ENCODE peak calls at places on chromosomes 1 and 21, in five cellular contexts. One of them, this sample, is unnamed.

GRCh38 chr1:26530898-26531598 is 1.5 kb downstream of the RPS6KA1 start:
- DNase-seq in H1: peak; percentile 81
- DNase-seq in K562: peak; percentile 75
- DNase-seq in GM12878: no peak
- DNase-seq in HepG2: peak; percentile 87
- DNase-seq in this sample: peak; percentile 80

GRCh38 chr1:112298558-112298957 is 97.5 kb upstream of the CTTNBP2NL start:
- DNase-seq in H1: peak; percentile 88
- DNase-seq in K562: peak; percentile 74
- DNase-seq in GM12878: no peak
- DNase-seq in HepG2: peak; percentile 38
- DNase-seq in this sample: peak; percentile 79

GRCh38 chr1:192668434-192668983 is 32.6 kb downstream of the RGS13 start:
- DNase-seq in H1: no peak
- DNase-seq in K562: no peak
- DNase-seq in GM12878: no peak
- DNase-seq in HepG2: peak; percentile 80
- DNase-seq in this sample: no peak

GRCh38 chr1:77280962-77281361 is 857 bp upstream of the AK5 start:
- DNase-seq in H1: no peak
- DNase-seq in K562: no peak
- DNase-seq in GM12878: no peak
- DNase-seq in HepG2: no peak
- DNase-seq in this sample: no peak

GRCh38 chr1:27603320-27603961 is 503 bp downstream of the AHDC1 start:
- DNase-seq in H1: peak; percentile 65
- DNase-seq in K562: no peak
- DNase-seq in GM12878: no peak
- DNase-seq in HepG2: no peak
- DNase-seq in this sample: no peak

GRCh38 chr1:248196965-248197364 is at the start of gene OR2M3:
- DNase-seq in H1: no peak
- DNase-seq in K562: no peak
- DNase-seq in GM12878: no peak
- DNase-seq in HepG2: no peak
- DNase-seq in this sample: no peak

GRCh38 chr1:247647864-247648263 is 31.7 kb downstream of the OR13G1 start:
- DNase-seq in H1: no peak
- DNase-seq in K562: no peak
- DNase-seq in GM12878: no peak
- DNase-seq in HepG2: no peak
- DNase-seq in this sample: no peak

GRCh38 chr1:149888160-149888998 is 11.0 kb upstream of the BOLA1 start:
- DNase-seq in H1: peak; percentile 82
- DNase-seq in K562: peak; percentile 94
- DNase-seq in GM12878: peak; percentile 97
- DNase-seq in HepG2: peak; percentile 76
- DNase-seq in this sample: peak; percentile 84

GRCh38 chr1:13543927-13544556 is 30.2 kb upstream of the LRRC38 start:
- DNase-seq in H1: no peak
- DNase-seq in K562: peak; percentile 19
- DNase-seq in GM12878: no peak
- DNase-seq in HepG2: no peak
- DNase-seq in this sample: peak; percentile 13

GRCh38 chr1:170340259-170340658 is 191.7 kb upstream of the GORAB start:
- DNase-seq in H1: no peak
- DNase-seq in K562: no peak
- DNase-seq in GM12878: no peak
- DNase-seq in HepG2: no peak
- DNase-seq in this sample: no peak

DNA sequence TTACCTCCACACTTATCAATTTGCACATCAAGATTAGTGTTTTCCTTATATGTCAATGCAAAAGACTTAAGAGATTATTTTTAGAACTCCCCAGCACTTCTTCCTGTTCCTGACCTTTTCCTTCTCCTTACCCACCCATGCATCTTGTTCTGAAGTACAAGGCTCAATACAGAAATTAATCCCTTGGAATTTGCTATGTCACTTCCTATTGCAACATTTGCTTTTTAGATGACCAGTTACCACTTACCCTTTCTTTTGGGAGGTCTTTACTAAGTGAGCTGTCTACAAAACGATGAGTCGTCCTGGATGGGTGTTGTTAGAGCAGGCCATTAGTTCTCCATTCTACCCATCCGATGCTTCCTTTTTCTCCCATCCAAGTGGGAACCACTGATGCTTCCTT is 221.2 kb downstream of the FMN2 start:
- DNase-seq in H1: no peak
- DNase-seq in K562: no peak
- DNase-seq in GM12878: no peak
- DNase-seq in HepG2: no peak
- DNase-seq in this sample: no peak
- TF ChIP-seq ATF2 in H1: no peak
- TF ChIP-seq ATF2 in K562: no peak
- TF ChIP-seq ATF2 in GM12878: no peak
- TF ChIP-seq ATF2 in HepG2: no peak
- TF ChIP-seq ATF2 in this sample: no peak

DNA sequence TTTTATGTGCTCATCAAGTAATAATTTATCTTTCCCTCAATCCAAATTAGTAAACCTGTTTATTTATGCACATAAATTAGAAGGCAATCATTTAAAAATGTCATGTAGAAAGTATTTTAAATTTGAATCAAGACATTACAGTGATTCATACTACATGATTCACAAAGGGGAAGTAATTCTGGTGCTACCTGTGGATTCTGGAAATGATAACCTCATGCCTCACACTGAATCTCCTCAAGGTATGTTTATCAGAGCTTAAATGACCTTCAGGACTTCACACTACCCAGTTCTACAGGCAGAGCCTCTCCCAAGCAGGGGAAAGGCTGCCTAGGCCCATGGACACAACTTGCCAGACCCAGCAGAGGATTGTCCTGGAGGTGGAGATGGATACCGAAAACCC is 25.2 kb upstream of the TDRD10 start:
- DNase-seq in H1: no peak
- DNase-seq in K562: no peak
- DNase-seq in GM12878: no peak
- DNase-seq in HepG2: no peak
- DNase-seq in this sample: no peak
- TF ChIP-seq ATF2 in H1: no peak
- TF ChIP-seq ATF2 in K562: no peak
- TF ChIP-seq ATF2 in GM12878: no peak
- TF ChIP-seq ATF2 in HepG2: no peak
- TF ChIP-seq ATF2 in this sample: no peak

GRCh38 chr21:20802201-20802600 is 196.0 kb upstream of the NCAM2 start:
- DNase-seq in H1: no peak
- DNase-seq in K562: no peak
- DNase-seq in GM12878: no peak
- DNase-seq in HepG2: no peak
- DNase-seq in this sample: no peak
- TF ChIP-seq ATF2 in H1: no peak
- TF ChIP-seq ATF2 in K562: no peak
- TF ChIP-seq ATF2 in GM12878: no peak
- TF ChIP-seq ATF2 in HepG2: no peak
- TF ChIP-seq ATF2 in this sample: no peak

DNA sequence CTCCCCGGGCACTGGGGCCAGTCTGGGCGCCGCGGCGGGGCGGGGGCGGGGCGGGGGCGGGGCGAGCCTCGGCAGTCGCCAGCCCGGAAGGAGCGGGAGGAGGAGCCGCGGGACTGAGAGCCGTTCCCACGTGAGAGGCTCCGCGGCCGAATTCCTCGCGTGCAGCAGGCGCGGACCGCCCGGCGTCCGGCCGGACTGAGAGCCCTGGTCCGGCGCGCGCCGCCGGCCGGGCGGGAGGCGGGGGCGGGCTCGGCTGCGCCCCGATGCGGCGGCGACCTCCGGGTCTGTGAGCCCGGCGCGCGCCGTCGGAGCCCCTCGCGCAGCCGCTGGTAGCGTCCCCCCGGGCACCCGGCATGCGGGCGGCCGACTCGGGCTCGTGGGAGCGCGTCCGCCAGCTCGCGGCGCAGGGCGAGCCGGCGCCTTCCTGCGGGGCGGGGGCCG is 229.5 kb upstream of the TMEM51 start:
- DNase-seq in H1: no peak
- DNase-seq in K562: peak; percentile 78
- DNase-seq in GM12878: no peak
- DNase-seq in HepG2: no peak
- DNase-seq in this sample: peak; percentile 51
- TF ChIP-seq ATF2 in H1: no peak
- TF ChIP-seq ATF2 in K562: no peak
- TF ChIP-seq ATF2 in GM12878: no peak
- TF ChIP-seq ATF2 in HepG2: no peak
- TF ChIP-seq ATF2 in this sample: no peak

DNA sequence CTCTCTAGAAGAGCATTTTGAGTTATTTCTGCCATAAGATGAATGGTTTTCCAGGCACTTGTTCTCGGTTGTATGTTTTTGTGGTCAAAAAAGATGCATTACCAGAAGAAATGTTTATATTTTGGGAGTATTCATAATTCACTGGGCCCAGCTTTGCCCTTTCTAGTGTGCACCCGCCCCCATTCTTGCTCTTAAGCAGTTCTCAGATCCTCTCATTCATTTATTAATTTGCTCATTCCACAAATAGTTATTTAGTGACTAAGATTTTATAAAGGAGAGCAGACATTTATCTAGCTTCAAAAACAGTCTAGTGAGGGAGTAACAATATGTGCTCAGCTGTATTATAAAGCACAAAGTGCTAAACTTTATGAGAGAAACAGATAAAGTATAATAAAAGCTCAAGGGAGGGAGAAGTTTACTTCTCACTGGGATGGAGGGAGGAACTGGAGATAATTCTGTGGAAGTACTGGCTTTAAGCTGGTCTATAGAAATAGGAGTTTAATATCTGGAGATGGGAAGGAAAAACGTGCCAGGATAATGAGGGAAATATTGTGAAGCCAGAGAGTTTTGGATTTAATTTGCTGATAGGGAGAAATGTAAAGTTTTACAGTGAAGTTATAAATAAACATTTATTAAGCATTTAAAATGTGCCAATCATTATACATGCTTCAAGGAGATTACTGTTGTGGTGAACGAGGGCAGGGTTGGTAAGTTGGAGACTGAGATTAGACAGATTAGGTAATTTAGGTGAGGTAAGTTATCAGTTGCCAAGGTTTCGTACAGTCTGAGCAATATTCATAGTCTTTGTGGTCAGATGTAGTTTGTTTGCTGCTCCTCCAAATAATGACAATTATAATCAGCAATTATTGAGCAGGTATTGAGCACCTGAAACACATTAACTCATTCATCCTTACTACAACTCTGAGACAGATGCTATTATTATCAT is 9.1 kb upstream of the MACF1 start:
- DNase-seq in H1: no peak
- DNase-seq in K562: no peak
- DNase-seq in GM12878: no peak
- DNase-seq in HepG2: no peak
- DNase-seq in this sample: no peak
- TF ChIP-seq ATF2 in H1: no peak
- TF ChIP-seq ATF2 in K562: no peak
- TF ChIP-seq ATF2 in GM12878: peak; percentile 53
- TF ChIP-seq ATF2 in HepG2: no peak
- TF ChIP-seq ATF2 in this sample: no peak

GRCh38 chr1:99146129-99146848 is 118.0 kb upstream of the PLPPR4 start:
- DNase-seq in H1: no peak
- DNase-seq in K562: peak; percentile 2
- DNase-seq in GM12878: no peak
- DNase-seq in HepG2: no peak
- DNase-seq in this sample: no peak
- TF ChIP-seq ATF2 in H1: no peak
- TF ChIP-seq ATF2 in K562: no peak
- TF ChIP-seq ATF2 in GM12878: no peak
- TF ChIP-seq ATF2 in HepG2: no peak
- TF ChIP-seq ATF2 in this sample: no peak

This sample was measured in WTC11.